ENCODE peak calls at places on chromosomes 6 and 20, in eight cellular contexts. One of them, this sample, is unnamed. For H3K9me3, the result is how much of the 10 kb centered on the place peaks cover.

GRCh38 chr6:129312865-129313264 is 397.1 kb downstream of the ARHGAP18 start:
- DNase-seq in SK-N-SH: no peak
- DNase-seq in CD8-positive, alpha-beta T cell: no peak
- DNase-seq in Peyer's patch: no peak
- DNase-seq in NT2/D1: no peak
- DNase-seq in prostate gland: no peak
- DNase-seq in psoas muscle: no peak
- DNase-seq in astrocyte: peak
- DNase-seq in this sample: no peak

GRCh38 chr6:5726976-5727718 is 279.6 kb downstream of the NRN1 start:
- DNase-seq in CD8-positive, alpha-beta T cell: no peak
- DNase-seq in Peyer's patch: peak
- DNase-seq in SK-N-SH: no peak
- DNase-seq in astrocyte: peak
- DNase-seq in NT2/D1: no peak
- DNase-seq in prostate gland: no peak
- DNase-seq in psoas muscle: no peak
- DNase-seq in this sample: no peak

GRCh38 chr6:31538805-31539400 is 2.9 kb downstream of the DDX39B start:
- DNase-seq in Peyer's patch: no peak
- DNase-seq in astrocyte: no peak
- DNase-seq in CD8-positive, alpha-beta T cell: no peak
- DNase-seq in NT2/D1: no peak
- DNase-seq in psoas muscle: no peak
- DNase-seq in prostate gland: no peak
- DNase-seq in SK-N-SH: no peak
- DNase-seq in this sample: no peak

GRCh38 chr6:51384736-51385135 is 566.1 kb downstream of the TFAP2B start:
- DNase-seq in Peyer's patch: no peak
- DNase-seq in CD8-positive, alpha-beta T cell: no peak
- DNase-seq in astrocyte: no peak
- DNase-seq in psoas muscle: no peak
- DNase-seq in NT2/D1: no peak
- DNase-seq in SK-N-SH: no peak
- DNase-seq in prostate gland: no peak
- DNase-seq in this sample: no peak

GRCh38 chr20:51318058-51318960 is 224.2 kb downstream of the NFATC2 start:
- DNase-seq in NT2/D1: peak
- DNase-seq in prostate gland: no peak
- DNase-seq in SK-N-SH: peak
- DNase-seq in Peyer's patch: no peak
- DNase-seq in CD8-positive, alpha-beta T cell: peak
- DNase-seq in astrocyte: no peak
- DNase-seq in psoas muscle: no peak
- DNase-seq in this sample: peak

GRCh38 chr6:166542580-166542912 is 43.9 kb downstream of the RAMACL start:
- DNase-seq in psoas muscle: no peak
- DNase-seq in NT2/D1: no peak
- DNase-seq in CD8-positive, alpha-beta T cell: no peak
- DNase-seq in SK-N-SH: no peak
- DNase-seq in Peyer's patch: no peak
- DNase-seq in astrocyte: peak
- DNase-seq in prostate gland: no peak
- DNase-seq in this sample: no peak

GRCh38 chr6:10420546-10421507 is 6.0 kb upstream of the TFAP2A start:
- DNase-seq in Peyer's patch: no peak
- DNase-seq in prostate gland: no peak
- DNase-seq in NT2/D1: no peak
- DNase-seq in CD8-positive, alpha-beta T cell: no peak
- DNase-seq in astrocyte: no peak
- DNase-seq in psoas muscle: no peak
- DNase-seq in SK-N-SH: no peak
- DNase-seq in this sample: no peak

GRCh38 chr20:1160991-1161390 is 23.8 kb downstream of the TMEM74B start:
- DNase-seq in SK-N-SH: no peak
- DNase-seq in NT2/D1: no peak
- DNase-seq in astrocyte: no peak
- DNase-seq in Peyer's patch: no peak
- DNase-seq in psoas muscle: no peak
- DNase-seq in CD8-positive, alpha-beta T cell: no peak
- DNase-seq in prostate gland: no peak
- DNase-seq in this sample: no peak

GRCh38 chr6:106825156-106825555 is 149.4 kb downstream of the CD24 start:
- DNase-seq in astrocyte: peak
- DNase-seq in prostate gland: no peak
- DNase-seq in CD8-positive, alpha-beta T cell: no peak
- DNase-seq in Peyer's patch: no peak
- DNase-seq in SK-N-SH: no peak
- DNase-seq in psoas muscle: no peak
- DNase-seq in NT2/D1: no peak
- DNase-seq in this sample: no peak

GRCh38 chr6:20202070-20202658 is 10.1 kb downstream of the MBOAT1 start:
- DNase-seq in psoas muscle: no peak
- DNase-seq in NT2/D1: no peak
- DNase-seq in CD8-positive, alpha-beta T cell: no peak
- DNase-seq in SK-N-SH: no peak
- DNase-seq in Peyer's patch: no peak
- DNase-seq in astrocyte: peak
- DNase-seq in prostate gland: no peak
- DNase-seq in this sample: no peak

GRCh38 chr6:135183532-135184440 is 2.7 kb downstream of the MYB start:
- DNase-seq in NT2/D1: peak
- DNase-seq in SK-N-SH: peak
- DNase-seq in CD8-positive, alpha-beta T cell: peak
- DNase-seq in psoas muscle: peak
- DNase-seq in astrocyte: peak
- DNase-seq in Peyer's patch: peak
- DNase-seq in prostate gland: peak
- DNase-seq in this sample: peak

GRCh38 chr20:44489931-44490330 is 14.3 kb downstream of the TTPAL start:
- DNase-seq in CD8-positive, alpha-beta T cell: no peak
- DNase-seq in prostate gland: no peak
- DNase-seq in psoas muscle: no peak
- DNase-seq in SK-N-SH: no peak
- DNase-seq in NT2/D1: no peak
- DNase-seq in astrocyte: no peak
- DNase-seq in Peyer's patch: no peak
- DNase-seq in this sample: no peak

GRCh38 chr20:62027116-62027515 is 38.6 kb downstream of the TAF4 start:
- DNase-seq in Peyer's patch: no peak
- DNase-seq in psoas muscle: peak
- DNase-seq in prostate gland: no peak
- DNase-seq in NT2/D1: no peak
- DNase-seq in CD8-positive, alpha-beta T cell: no peak
- DNase-seq in SK-N-SH: no peak
- DNase-seq in astrocyte: peak
- DNase-seq in this sample: no peak

GRCh38 chr6:124682751-124683150 is 279.5 kb upstream of the RNF217 start:
- DNase-seq in astrocyte: no peak
- DNase-seq in NT2/D1: no peak
- DNase-seq in prostate gland: no peak
- DNase-seq in psoas muscle: no peak
- DNase-seq in CD8-positive, alpha-beta T cell: no peak
- DNase-seq in Peyer's patch: no peak
- DNase-seq in SK-N-SH: no peak
- DNase-seq in this sample: no peak
- H3K9me3 ChIP-seq in astrocyte: under half
- H3K9me3 ChIP-seq in NT2/D1: under half
- H3K9me3 ChIP-seq in prostate gland: under half
- H3K9me3 ChIP-seq in psoas muscle: under half
- H3K9me3 ChIP-seq in CD8-positive, alpha-beta T cell: under half
- H3K9me3 ChIP-seq in Peyer's patch: under half
- H3K9me3 ChIP-seq in SK-N-SH: under half
- H3K9me3 ChIP-seq in this sample: under half

GRCh38 chr6:168885196-168885595 is 368.4 kb downstream of the THBS2 start:
- DNase-seq in psoas muscle: no peak
- DNase-seq in NT2/D1: no peak
- DNase-seq in CD8-positive, alpha-beta T cell: no peak
- DNase-seq in Peyer's patch: no peak
- DNase-seq in astrocyte: no peak
- DNase-seq in SK-N-SH: no peak
- DNase-seq in prostate gland: no peak
- DNase-seq in this sample: no peak
- H3K9me3 ChIP-seq in psoas muscle: under half
- H3K9me3 ChIP-seq in NT2/D1: under half
- H3K9me3 ChIP-seq in CD8-positive, alpha-beta T cell: under half
- H3K9me3 ChIP-seq in Peyer's patch: under half
- H3K9me3 ChIP-seq in astrocyte: under half
- H3K9me3 ChIP-seq in SK-N-SH: under half
- H3K9me3 ChIP-seq in prostate gland: under half
- H3K9me3 ChIP-seq in this sample: under half

DNA sequence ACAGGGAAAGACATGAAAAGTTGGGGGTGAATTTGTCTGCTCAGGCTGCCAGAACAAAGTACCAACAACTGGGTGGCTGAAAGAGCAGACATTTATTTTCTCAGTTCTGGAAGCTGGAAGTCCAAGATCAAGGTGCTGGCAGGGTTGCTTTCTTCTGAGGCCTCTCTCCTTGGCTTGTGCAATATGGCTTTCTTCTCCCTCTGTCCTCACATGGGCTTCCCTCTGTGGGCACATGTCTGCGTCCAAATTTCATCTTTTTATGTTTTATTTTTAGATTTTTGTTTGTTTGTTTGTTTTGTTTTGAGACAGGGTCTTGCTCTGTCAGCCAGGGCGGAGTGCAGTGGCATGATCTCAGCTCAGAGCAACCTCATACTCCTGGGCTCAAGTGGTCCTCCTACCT is 6.2 kb upstream of the SYNJ2 start:
- DNase-seq in Peyer's patch: no peak
- DNase-seq in NT2/D1: no peak
- DNase-seq in astrocyte: no peak
- DNase-seq in prostate gland: no peak
- DNase-seq in CD8-positive, alpha-beta T cell: no peak
- DNase-seq in SK-N-SH: no peak
- DNase-seq in psoas muscle: no peak
- DNase-seq in this sample: no peak
- H3K9me3 ChIP-seq in Peyer's patch: under half
- H3K9me3 ChIP-seq in NT2/D1: under half
- H3K9me3 ChIP-seq in astrocyte: under half
- H3K9me3 ChIP-seq in prostate gland: under half
- H3K9me3 ChIP-seq in CD8-positive, alpha-beta T cell: under half
- H3K9me3 ChIP-seq in SK-N-SH: under half
- H3K9me3 ChIP-seq in psoas muscle: under half
- H3K9me3 ChIP-seq in this sample: under half

GRCh38 chr20:29408034-29408695 is 1849.3 kb upstream of the DEFB115 start:
- DNase-seq in Peyer's patch: no peak
- DNase-seq in psoas muscle: peak
- DNase-seq in SK-N-SH: peak
- DNase-seq in astrocyte: no peak
- DNase-seq in prostate gland: no peak
- DNase-seq in CD8-positive, alpha-beta T cell: no peak
- DNase-seq in NT2/D1: no peak
- DNase-seq in this sample: no peak
- H3K9me3 ChIP-seq in Peyer's patch: under half
- H3K9me3 ChIP-seq in psoas muscle: under half
- H3K9me3 ChIP-seq in SK-N-SH: under half
- H3K9me3 ChIP-seq in astrocyte: under half
- H3K9me3 ChIP-seq in prostate gland: under half
- H3K9me3 ChIP-seq in CD8-positive, alpha-beta T cell: under half
- H3K9me3 ChIP-seq in NT2/D1: under half
- H3K9me3 ChIP-seq in this sample: under half

DNA sequence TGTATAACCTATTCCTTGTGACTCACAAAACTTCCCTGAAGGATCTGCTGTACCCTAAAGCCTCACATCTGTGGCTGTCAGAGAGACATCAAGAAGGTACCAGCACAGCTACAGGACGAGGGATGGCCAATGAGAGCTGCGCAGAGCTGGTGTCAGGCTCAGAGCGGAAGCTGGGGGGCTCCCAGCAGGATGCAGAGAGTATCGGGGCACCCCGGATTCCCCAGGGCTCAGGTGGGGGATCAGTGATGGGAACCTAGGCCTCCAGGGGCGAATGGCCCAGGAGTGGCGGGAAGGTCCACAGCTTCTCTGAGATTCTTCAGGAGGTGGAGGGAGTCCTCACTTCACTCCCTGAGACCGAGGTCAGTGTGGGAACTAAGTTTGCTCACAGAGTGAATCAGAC is 30.9 kb upstream of the SMOC2 start:
- DNase-seq in Peyer's patch: no peak
- DNase-seq in prostate gland: no peak
- DNase-seq in SK-N-SH: no peak
- DNase-seq in CD8-positive, alpha-beta T cell: no peak
- DNase-seq in NT2/D1: no peak
- DNase-seq in astrocyte: no peak
- DNase-seq in psoas muscle: no peak
- DNase-seq in this sample: no peak
- H3K9me3 ChIP-seq in Peyer's patch: under half
- H3K9me3 ChIP-seq in prostate gland: under half
- H3K9me3 ChIP-seq in SK-N-SH: under half
- H3K9me3 ChIP-seq in CD8-positive, alpha-beta T cell: under half
- H3K9me3 ChIP-seq in NT2/D1: under half
- H3K9me3 ChIP-seq in astrocyte: under half
- H3K9me3 ChIP-seq in psoas muscle: under half
- H3K9me3 ChIP-seq in this sample: under half

GRCh38 chr6:169411296-169411695 is 157.7 kb upstream of the THBS2 start:
- DNase-seq in prostate gland: no peak
- DNase-seq in SK-N-SH: no peak
- DNase-seq in Peyer's patch: no peak
- DNase-seq in psoas muscle: no peak
- DNase-seq in astrocyte: no peak
- DNase-seq in CD8-positive, alpha-beta T cell: no peak
- DNase-seq in NT2/D1: no peak
- DNase-seq in this sample: no peak
- H3K9me3 ChIP-seq in prostate gland: under half
- H3K9me3 ChIP-seq in SK-N-SH: under half
- H3K9me3 ChIP-seq in Peyer's patch: under half
- H3K9me3 ChIP-seq in psoas muscle: under half
- H3K9me3 ChIP-seq in astrocyte: under half
- H3K9me3 ChIP-seq in CD8-positive, alpha-beta T cell: under half
- H3K9me3 ChIP-seq in NT2/D1: under half
- H3K9me3 ChIP-seq in this sample: under half

GRCh38 chr6:122947355-122947754 is 48.7 kb upstream of the CLVS2 start:
- DNase-seq in NT2/D1: no peak
- DNase-seq in prostate gland: no peak
- DNase-seq in Peyer's patch: no peak
- DNase-seq in SK-N-SH: peak
- DNase-seq in psoas muscle: no peak
- DNase-seq in astrocyte: no peak
- DNase-seq in CD8-positive, alpha-beta T cell: no peak
- DNase-seq in this sample: peak
- H3K9me3 ChIP-seq in NT2/D1: under half
- H3K9me3 ChIP-seq in prostate gland: under half
- H3K9me3 ChIP-seq in Peyer's patch: under half
- H3K9me3 ChIP-seq in SK-N-SH: under half
- H3K9me3 ChIP-seq in psoas muscle: under half
- H3K9me3 ChIP-seq in astrocyte: under half
- H3K9me3 ChIP-seq in CD8-positive, alpha-beta T cell: under half
- H3K9me3 ChIP-seq in this sample: under half

This sample was measured in A673.